ENCODE peak calls at places on chromosomes 6 and 20, in six cellular contexts. G is kidney; R is CD8-positive, alpha-beta T cell; X is right lobe of liver; K is H1; I is CD4-positive, alpha-beta memory T cell. Y is an unnamed sample. For H3K4me1, the result is how much of the 10 kb centered on the place peaks cover.

GRCh38 chr6:138287144-138287955 is 69.1 kb upstream of the PBOV1 start:
- DNase-seq in G (no peak), X (peak), I (peak), R (no peak), K (peak), Y (no peak)

GRCh38 chr6:25866011-25866410 is 8.0 kb downstream of the SLC17A3 start:
- DNase-seq in G (no peak), R (no peak), I (peak), X (no peak), K (no peak), Y (no peak)

GRCh38 chr6:24547243-24547642 is 52.5 kb downstream of the ALDH5A1 start:
- DNase-seq in I (peak), K (peak), R (peak), X (no peak), G (no peak), Y (no peak)

GRCh38 chr6:150535151-150535816 is 64.4 kb upstream of the PLEKHG1 start:
- DNase-seq in K (no peak), X (no peak), G (no peak), R (no peak), I (no peak), Y (no peak)

GRCh38 chr6:33205172-33206026 is 944 bp downstream of the HSD17B8 start:
- DNase-seq in G (no peak), R (no peak), X (no peak), K (no peak), I (no peak), Y (no peak)

GRCh38 chr6:139508023-139508422 is 133.6 kb upstream of the CITED2 start:
- DNase-seq in K (no peak), I (no peak), R (no peak), G (no peak), X (no peak), Y (no peak)

GRCh38 chr6:126633362-126633761 is 293.4 kb downstream of the CENPW start:
- DNase-seq in R (no peak), K (no peak), X (no peak), I (no peak), G (no peak), Y (no peak)

GRCh38 chr6:7723554-7723953 is 2.3 kb upstream of the BMP6 start:
- DNase-seq in K (no peak), R (no peak), X (no peak), I (no peak), G (no peak), Y (no peak)

GRCh38 chr6:6438286-6438685 is 117.8 kb upstream of the F13A1 start:
- DNase-seq in K (no peak), I (no peak), R (no peak), G (no peak), X (no peak), Y (no peak)

GRCh38 chr20:23637282-23638221 is at the start of gene CST3:
- DNase-seq in X (peak), G (peak), R (no peak), I (no peak), K (peak), Y (peak)

GRCh38 chr6:139439278-139439813 is 64.9 kb upstream of the CITED2 start:
- DNase-seq in X (no peak), I (no peak), R (no peak), K (no peak), G (no peak), Y (no peak)

GRCh38 chr6:25369043-25369442 is 89.9 kb downstream of the CARMIL1 start:
- DNase-seq in K (no peak), X (no peak), I (no peak), G (no peak), R (no peak), Y (no peak)

GRCh38 chr6:6039946-6040509 is 33.3 kb upstream of the NRN1 start:
- DNase-seq in X (no peak), R (no peak), G (no peak), K (no peak), I (no peak), Y (no peak)

GRCh38 chr20:8670900-8671229 is 398.0 kb upstream of the PLCB4 start:
- DNase-seq in I (no peak), G (no peak), K (no peak), X (no peak), R (no peak), Y (no peak)

GRCh38 chr6:82006027-82006738 is 241.4 kb downstream of the IBTK start:
- DNase-seq in G (no peak), X (no peak), R (no peak), I (no peak), K (peak), Y (no peak)

DNA sequence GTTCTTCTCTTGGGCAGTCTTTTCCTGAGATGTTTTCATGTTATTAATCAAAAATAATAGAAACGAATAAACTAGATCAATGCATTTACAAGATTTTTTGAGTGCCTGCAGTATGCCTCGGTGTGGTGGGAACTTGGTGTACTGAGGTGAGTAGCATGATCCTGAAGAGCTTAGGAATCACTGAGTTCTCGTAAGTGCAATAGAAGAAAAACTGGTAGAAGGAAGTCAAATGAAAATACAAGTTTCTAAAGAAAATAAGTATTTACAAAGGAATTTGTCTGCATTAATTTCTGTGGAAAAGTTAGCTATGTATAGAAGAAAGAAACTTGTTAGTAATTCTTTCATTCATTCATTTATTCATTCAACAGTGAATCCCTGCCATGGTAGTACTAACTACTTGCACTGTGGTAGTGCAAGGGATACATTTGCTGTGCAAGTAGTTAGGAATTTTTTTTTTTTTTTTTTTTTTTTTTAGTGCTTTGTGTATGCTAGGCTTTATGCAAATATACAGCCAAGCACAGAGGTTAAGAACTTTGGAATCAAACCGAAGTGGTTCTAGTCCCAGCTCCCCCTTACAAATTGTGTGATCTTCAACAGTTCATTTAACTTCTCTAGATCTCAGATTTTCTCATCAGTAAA is 13.9 kb downstream of the NT5E start:
- DNase-seq in K (no peak), R (no peak), G (no peak), I (no peak), X (no peak), Y (no peak)
- H3K27ac ChIP-seq in K (no peak), R (no peak), G (no peak), I (no peak), X (peak), Y (peak)

DNA sequence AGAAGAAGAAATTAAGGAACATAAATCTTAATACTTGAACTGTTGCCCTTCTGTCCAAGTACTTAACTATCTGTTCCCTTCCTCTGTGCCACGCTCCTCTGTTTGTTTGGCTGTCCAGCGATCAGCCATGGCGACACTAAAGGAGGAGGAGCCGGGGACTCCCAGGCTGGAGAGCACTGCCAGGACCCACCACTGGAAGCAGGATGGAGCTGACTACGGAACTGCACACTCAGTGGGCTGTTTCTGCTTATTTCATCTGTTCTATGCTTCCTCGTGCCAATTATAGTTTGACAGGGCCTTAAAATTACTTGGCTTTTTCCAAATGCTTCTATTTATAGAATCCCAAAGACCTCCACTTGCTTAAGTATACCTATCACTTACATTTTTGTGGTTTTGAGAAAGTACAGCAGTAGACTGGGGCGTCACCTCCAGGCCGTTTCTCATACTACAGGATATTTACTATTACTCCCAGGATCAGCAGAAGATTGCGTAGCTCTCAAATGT is 17.1 kb downstream of the IRF4 start:
- DNase-seq in R (no peak), X (no peak), K (no peak), G (peak), I (no peak), Y (no peak)
- H3K4me1 ChIP-seq in R (under half), X (under half), K (under half), G (under half), I (under half), Y (under half)

DNA sequence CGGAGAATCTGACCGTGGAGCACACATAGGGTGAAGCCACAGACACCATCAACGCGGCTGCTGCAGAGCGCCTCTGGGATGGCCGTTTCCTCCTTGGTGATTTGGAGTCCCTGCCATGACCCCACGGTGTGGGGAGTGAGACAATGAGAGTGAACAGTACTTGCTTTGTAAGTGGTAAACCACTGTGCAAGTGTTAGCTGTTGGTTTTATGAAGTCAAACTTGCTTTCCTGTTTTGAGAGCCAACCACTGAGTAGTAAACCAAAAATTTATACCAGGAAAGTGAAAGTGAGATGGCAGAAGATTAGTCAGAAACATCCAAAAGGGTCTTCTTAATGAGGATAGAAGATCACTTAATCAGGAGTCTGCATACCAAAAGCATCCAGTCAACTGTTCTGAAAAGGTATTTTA is 160.7 kb downstream of the FOXC1 start:
- DNase-seq in R (no peak), G (no peak), I (peak), K (no peak), X (no peak), Y (no peak)
- H3K4me3 ChIP-seq in R (peak), G (no peak), I (no peak), K (no peak), X (no peak), Y (no peak)

DNA sequence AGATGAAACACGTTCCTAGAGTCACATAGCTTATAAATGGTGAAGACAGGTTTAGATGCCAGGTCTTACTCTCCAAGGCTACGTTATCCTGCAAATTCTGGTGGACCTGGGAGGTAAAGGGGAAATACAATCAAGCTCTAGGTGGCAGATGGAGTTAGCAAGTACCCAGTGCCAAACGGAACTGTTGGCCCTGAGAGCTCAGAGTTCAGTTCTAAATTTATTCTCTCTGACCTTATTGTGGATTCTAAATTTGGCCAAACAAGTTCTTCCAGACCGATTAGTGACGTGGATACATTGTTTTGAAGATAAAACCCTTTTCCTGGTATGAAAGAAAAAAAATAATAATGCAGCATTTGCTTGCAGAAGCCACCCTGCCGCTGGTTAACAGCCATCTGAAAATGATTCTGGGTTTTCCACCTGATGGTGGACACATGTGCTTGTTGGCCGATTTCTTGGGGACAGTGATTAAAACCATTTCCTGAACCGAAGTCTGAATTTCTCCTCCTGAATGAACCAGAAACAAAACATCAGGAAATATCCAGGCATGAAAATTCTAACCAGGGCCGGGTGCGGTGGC is 32.5 kb downstream of the RIPOR3 start:
- DNase-seq in R (no peak), I (no peak), G (no peak), X (no peak), K (no peak), Y (no peak)
- H3K27ac ChIP-seq in R (no peak), I (no peak), G (peak), X (peak), K (no peak), Y (no peak)

DNA sequence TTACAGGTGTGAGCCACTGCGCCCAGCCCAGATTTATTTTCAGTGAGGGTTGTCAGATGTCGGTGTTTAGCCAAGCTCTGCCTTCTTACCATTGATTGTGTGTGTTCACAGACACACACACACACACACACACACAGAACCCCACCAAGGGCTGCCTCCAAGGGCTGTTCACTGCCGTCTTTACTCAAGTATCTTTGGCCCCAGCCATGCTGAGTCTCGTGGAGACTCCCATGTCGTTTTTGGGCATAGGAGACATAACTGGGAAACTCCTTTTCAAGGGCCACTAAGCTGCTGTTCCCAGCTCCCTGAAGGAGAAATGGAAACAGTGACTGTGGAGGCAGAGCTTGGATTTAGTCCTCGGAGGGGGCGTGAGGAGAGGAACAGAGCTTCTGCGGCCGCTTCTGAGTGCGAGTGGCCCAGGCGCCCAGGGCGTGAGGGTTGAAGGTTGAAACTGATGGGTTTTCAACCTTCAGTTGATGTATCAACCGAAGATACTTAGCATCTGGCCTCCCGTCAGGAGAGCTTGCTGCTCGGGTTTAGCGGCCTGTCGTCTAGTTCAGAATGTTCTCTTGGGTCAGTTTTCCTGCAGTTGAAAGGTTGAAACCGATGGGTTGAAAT is 243.6 kb downstream of the TTLL2 start:
- DNase-seq in K (no peak), X (no peak), G (no peak), I (no peak), R (no peak), Y (no peak)
- H3K4me1 ChIP-seq in K (under half), X (under half), G (under half), I (under half), R (under half), Y (under half)

GRCh38 chr20:53930651-53931504 is 139.5 kb downstream of the BCAS1 start:
- DNase-seq in R (no peak), G (no peak), X (no peak), K (no peak), I (no peak), Y (no peak)
- H3K4me3 ChIP-seq in R (no peak), G (no peak), X (no peak), K (no peak), I (no peak), Y (no peak)

DNA sequence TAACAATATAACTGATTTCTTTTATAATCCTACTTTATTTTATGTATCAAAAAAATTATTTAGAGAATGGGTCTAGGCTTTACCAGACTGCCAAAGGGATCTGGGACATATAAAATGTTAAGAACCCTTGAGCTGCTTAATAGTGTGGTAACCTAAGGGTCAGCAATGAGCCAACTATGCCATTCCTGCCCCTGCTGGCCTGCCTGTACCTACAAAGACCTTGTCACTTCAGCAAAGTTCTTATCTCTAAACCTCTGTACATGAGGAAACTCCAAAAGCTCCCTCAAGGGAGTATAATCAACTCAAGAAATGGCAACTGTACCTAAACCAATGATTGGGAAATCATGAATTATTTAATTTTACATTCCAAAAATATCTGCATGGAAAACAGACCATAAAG is 266.9 kb downstream of the PKHD1 start:
- DNase-seq in I (no peak), G (no peak), R (no peak), X (no peak), K (no peak), Y (no peak)
- H3K27ac ChIP-seq in I (no peak), G (no peak), R (no peak), X (no peak), K (no peak), Y (no peak)

GRCh38 chr6:114119056-114119455 is 148.1 kb upstream of the HDAC2 start:
- DNase-seq in K (no peak), G (no peak), X (no peak), I (no peak), R (no peak), Y (no peak)

GRCh38 chr6:114125597-114125996 is 154.6 kb upstream of the HDAC2 start:
- DNase-seq in R (no peak), X (no peak), G (no peak), K (no peak), I (no peak), Y (no peak)

DNA sequence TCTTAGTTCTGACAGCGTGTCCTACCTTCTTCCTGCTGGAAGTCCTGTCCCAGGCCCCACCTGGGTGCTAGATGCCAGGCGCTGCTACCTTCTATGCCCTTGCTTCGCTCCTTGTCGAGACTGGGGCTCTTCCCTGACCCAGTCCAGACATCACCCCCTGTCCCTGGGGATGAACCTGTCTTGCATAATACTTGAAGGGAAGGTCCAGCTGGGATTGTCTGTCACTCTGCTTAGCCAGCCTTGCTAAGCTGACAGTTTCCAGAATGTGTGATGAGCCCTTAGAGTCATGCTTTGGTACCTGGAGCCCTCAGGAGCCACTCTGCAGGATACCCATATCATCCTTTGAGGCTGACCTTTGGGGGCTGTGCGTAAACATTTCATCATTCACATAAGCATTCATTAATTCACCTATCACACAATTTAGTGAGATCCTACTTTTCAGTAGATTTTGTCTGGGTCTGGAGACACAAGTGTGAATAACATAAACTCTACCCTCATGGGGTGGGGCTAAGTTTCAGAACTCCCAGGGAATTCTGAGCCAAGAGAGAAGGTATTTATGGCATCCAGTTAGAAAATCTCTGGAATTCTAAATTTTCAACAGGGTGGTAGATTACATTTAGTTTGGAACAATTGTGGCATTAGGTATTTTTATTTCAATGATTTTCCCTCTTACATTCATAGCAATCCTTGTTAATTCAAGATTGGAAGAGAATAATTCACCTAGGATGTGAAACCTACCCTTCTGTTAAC is 151.1 kb upstream of the HDAC2 start:
- DNase-seq in X (no peak), R (no peak), I (no peak), G (no peak), K (no peak), Y (no peak)
- H3K4me1 ChIP-seq in X (under half), R (under half), I (under half), G (under half), K (under half), Y (under half)

Y was measured in RWPE2.